ENCODE peak calls at places on chromosomes 4 and X, in ten cellular contexts. O, X, Y, V, T, D, A, U, E and M are unnamed samples.

GRCh38 chr4:10173754-10174749 is 57.5 kb upstream of the WDR1 start:
- DNase-seq in T (no peak), A (no peak), U (peak; percentile 90), X (no peak), E (peak; percentile 73), Y (no peak), D (no peak), O (peak; percentile 62), V (peak; percentile 50), M (no peak)

GRCh38 chr4:127219247-127219646 is 413.5 kb upstream of the INTU start:
- DNase-seq in X (no peak), U (no peak), T (no peak), Y (no peak), V (no peak), D (no peak), O (no peak), E (no peak), A (no peak), M (no peak)

GRCh38 chrX:94401426-94401825 is 727.4 kb downstream of the FAM133A start:
- DNase-seq in Y (no peak), E (no peak), X (no peak), O (no peak), T (no peak), D (no peak), U (peak; percentile 31), V (no peak), A (no peak), M (no peak)

GRCh38 chrX:39396358-39396995 is 595.2 kb downstream of the MID1IP1 start:
- DNase-seq in O (no peak), E (no peak), V (no peak), U (no peak), A (no peak), Y (no peak), D (no peak), X (no peak), T (no peak), M (no peak)

GRCh38 chrX:150926791-150927190 is 28.3 kb upstream of the CD99L2 start:
- DNase-seq in U (no peak), E (no peak), O (no peak), T (no peak), D (no peak), V (no peak), X (no peak), A (no peak), Y (no peak), M (no peak)

GRCh38 chr4:176845636-176846035 is 52.9 kb upstream of the VEGFC start:
- DNase-seq in U (no peak), A (no peak), E (no peak), T (no peak), Y (peak; percentile 59), X (no peak), O (no peak), D (no peak), V (no peak), M (no peak)

GRCh38 chr4:90061881-90062280 is 65.3 kb upstream of the CCSER1 start:
- DNase-seq in O (no peak), X (no peak), E (no peak), D (no peak), T (no peak), V (no peak), U (no peak), A (no peak), Y (no peak), M (no peak)

GRCh38 chr4:76206222-76206942 is 7.2 kb downstream of the SCARB2 start:
- DNase-seq in D (no peak), U (no peak), Y (no peak), E (no peak), A (no peak), X (no peak), V (no peak), T (no peak), O (no peak), M (no peak)

GRCh38 chr4:165877291-165877690 is 4.3 kb downstream of the TLL1 start:
- DNase-seq in E (no peak), T (no peak), V (no peak), O (no peak), X (no peak), A (no peak), U (no peak), Y (no peak), D (no peak), M (no peak)

GRCh38 chr4:77052352-77052751 is 23.4 kb downstream of the CCNI start:
- DNase-seq in U (peak; percentile 64), Y (peak; percentile 42), O (peak; percentile 42), X (no peak), V (peak; percentile 71), D (peak; percentile 51), A (no peak), E (no peak), T (peak; percentile 73), M (no peak)

GRCh38 chr4:150242820-150243458 is 164.7 kb downstream of the DCLK2 start:
- DNase-seq in U (no peak), D (no peak), T (no peak), X (no peak), A (no peak), Y (no peak), E (no peak), V (no peak), O (no peak), M (no peak)

GRCh38 chrX:29545878-29546277 is 669.5 kb upstream of the MAGEB2 start:
- DNase-seq in U (no peak), D (no peak), E (no peak), V (no peak), T (no peak), Y (no peak), O (no peak), A (no peak), X (no peak), M (no peak)

GRCh38 chrX:101025126-101025525 is 26.8 kb downstream of the TRMT2B start:
- DNase-seq in U (no peak), E (no peak), A (no peak), T (no peak), X (no peak), V (no peak), D (no peak), Y (no peak), O (no peak), M (no peak)

GRCh38 chrX:136106920-136107534 is 40.3 kb upstream of the FHL1 start:
- DNase-seq in D (no peak), O (no peak), T (no peak), V (no peak), E (no peak), X (no peak), Y (no peak), A (no peak), U (no peak), M (no peak)

DNA sequence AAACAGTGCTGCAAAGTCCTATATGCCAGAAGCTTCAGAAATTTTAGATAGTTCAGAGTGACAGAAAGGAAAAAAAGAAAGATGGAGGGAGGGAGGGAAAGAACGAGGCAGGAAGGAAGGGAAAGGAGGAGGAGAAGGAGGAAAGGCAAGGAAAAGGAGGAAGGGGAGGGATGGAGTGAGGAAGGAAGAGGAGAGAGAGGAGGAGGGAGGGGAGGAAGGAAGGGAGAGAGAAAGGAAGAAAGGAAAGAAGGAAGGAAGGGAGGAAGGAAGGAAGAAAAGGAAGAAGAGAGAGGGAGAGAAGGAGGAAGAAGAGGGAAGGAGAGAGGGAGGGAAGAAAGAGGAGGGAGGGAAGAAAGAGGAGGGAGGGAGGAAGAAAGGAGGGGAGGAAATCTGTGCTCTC is 42.4 kb upstream of the FHL1 start:
- DNase-seq in Y (no peak), O (no peak), E (no peak), U (no peak), X (no peak), D (no peak), A (no peak), V (no peak), T (no peak), M (no peak)
- H3K27me3 ChIP-seq in Y (no peaks in the 10 kb centered on the region), O (no peaks in the 10 kb centered on the region), E (no peaks in the 10 kb centered on the region), U (no peaks in the 10 kb centered on the region), X (no peaks in the 10 kb centered on the region), D (no peaks in the 10 kb centered on the region), A (peaks cover 31% of the 10 kb centered on the region), V (no peaks in the 10 kb centered on the region), T (no peaks in the 10 kb centered on the region), M (no peaks in the 10 kb centered on the region)

DNA sequence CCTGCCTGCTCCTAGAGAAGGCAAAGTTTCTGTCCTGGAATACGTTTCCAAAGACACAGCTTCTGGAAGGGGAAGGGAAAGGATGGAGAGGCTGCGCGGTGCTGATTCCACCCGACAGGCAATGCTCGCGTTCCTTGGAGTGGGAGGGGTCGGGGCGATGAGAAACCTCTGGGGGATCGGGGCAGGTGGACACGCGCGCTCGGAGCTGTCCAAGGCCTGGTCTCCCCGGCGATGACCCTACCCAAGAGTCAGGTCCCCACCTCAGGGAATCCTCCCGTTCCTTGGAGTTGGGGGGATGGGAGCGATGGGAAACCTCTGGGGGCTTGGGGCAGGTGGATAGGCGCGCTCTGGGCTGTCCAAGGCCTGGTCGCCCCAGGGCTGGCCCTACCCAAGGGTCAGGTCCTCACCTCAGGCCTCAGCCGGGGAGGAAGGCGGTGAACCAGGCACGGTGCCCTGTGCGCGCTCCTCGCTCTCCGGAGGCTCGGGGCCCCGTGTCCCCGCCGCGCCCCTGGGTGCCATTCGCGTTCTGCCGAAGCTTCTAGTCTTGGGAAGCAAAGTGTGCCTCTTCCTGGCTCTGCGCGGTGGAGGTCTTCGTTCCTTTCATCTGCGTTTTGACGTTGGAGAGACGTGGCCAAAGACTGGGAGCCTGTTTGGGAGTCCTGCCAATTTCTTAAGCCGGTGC is 10.6 kb upstream of the SHOX start:
- DNase-seq in V (no peak), Y (no peak), E (no peak), A (no peak), T (no peak), X (no peak), O (no peak), D (no peak), U (no peak), M (peak; percentile 31)
- H3K27me3 ChIP-seq in V (peaks cover 52% of the 10 kb centered on the region), Y (no peaks in the 10 kb centered on the region), E (peaks cover 44% of the 10 kb centered on the region), A (peaks cover 86% of the 10 kb centered on the region), T (no peaks in the 10 kb centered on the region), X (peaks cover 52% of the 10 kb centered on the region), O (peaks cover 28% of the 10 kb centered on the region), D (no peaks in the 10 kb centered on the region), U (peaks cover 17% of the 10 kb centered on the region), M (no peaks in the 10 kb centered on the region)

GRCh38 chrX:153561337-153561736 is 37.6 kb downstream of the CCNQ start:
- DNase-seq in E (no peak), V (no peak), A (no peak), U (no peak), D (no peak), Y (no peak), X (no peak), O (no peak), T (no peak), M (no peak)
- H3K27me3 ChIP-seq in E (no peaks in the 10 kb centered on the region), V (no peaks in the 10 kb centered on the region), A (peaks cover 35% of the 10 kb centered on the region), U (peaks cover 3% of the 10 kb centered on the region), D (no peaks in the 10 kb centered on the region), Y (no peaks in the 10 kb centered on the region), X (peaks cover 3% of the 10 kb centered on the region), O (no peaks in the 10 kb centered on the region), T (no peaks in the 10 kb centered on the region), M (no peaks in the 10 kb centered on the region)

DNA sequence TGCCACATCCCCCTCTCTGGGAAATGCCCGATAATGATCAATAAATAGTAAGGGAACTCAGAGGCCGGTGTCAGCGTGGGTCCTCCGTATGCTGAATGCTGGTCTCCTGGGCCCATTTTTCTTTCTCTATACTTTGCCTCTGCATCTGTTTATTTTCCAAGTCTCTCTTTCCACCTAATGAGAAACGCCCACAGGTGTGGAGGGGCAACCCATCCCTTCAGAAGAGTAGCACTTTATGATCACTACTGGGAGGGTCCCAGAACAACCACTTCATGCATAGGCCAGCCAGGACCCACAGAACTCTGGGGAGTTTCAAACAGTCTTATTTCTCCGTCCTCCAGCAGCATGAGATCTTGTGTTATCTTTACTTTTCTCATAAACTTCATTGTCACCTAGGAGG is 100.1 kb downstream of the CEP44 start:
- DNase-seq in U (no peak), V (no peak), X (no peak), T (no peak), Y (no peak), E (no peak), A (no peak), O (no peak), D (no peak), M (no peak)
- H3K27me3 ChIP-seq in U (no peaks in the 10 kb centered on the region), V (no peaks in the 10 kb centered on the region), X (no peaks in the 10 kb centered on the region), T (no peaks in the 10 kb centered on the region), Y (no peaks in the 10 kb centered on the region), E (no peaks in the 10 kb centered on the region), A (no peaks in the 10 kb centered on the region), O (no peaks in the 10 kb centered on the region), D (no peaks in the 10 kb centered on the region), M (no peaks in the 10 kb centered on the region)